ENCODE peak calls at places on chromosome 21, in five cellular contexts. O is GM12878, V is HepG2, Y is H1, A is K562. W is an unnamed sample.

GRCh38 chr21:44425895-44426662 is 29.2 kb upstream of the LRRC3 start:
- DNase-seq in O (no peak), Y (no peak), A (no peak), V (no peak), W (peak; percentile 8)

GRCh38 chr21:17414766-17415165 is 98.1 kb upstream of the CXADR start:
- DNase-seq in O (no peak), V (no peak), A (no peak), Y (no peak), W (no peak)

GRCh38 chr21:33975548-33976081 is 60.0 kb upstream of the ATP5PO start:
- DNase-seq in Y (peak; percentile 39), O (peak; percentile 98), V (no peak), A (no peak), W (no peak)

GRCh38 chr21:43925096-43925481 is 60.1 kb downstream of the AGPAT3 start:
- DNase-seq in A (no peak), O (no peak), Y (peak; percentile 45), V (no peak), W (no peak)

GRCh38 chr21:45093064-45093532 is 18.7 kb downstream of the ADARB1 start:
- DNase-seq in O (no peak), V (no peak), A (no peak), Y (no peak), W (no peak)

GRCh38 chr21:17438642-17439041 is 74.2 kb upstream of the CXADR start:
- DNase-seq in A (no peak), Y (peak; percentile 49), V (peak; percentile 87), O (no peak), W (peak; percentile 45)

GRCh38 chr21:26850116-26850643 is 5.0 kb upstream of the ADAMTS1 start:
- DNase-seq in Y (no peak), V (peak; percentile 36), A (no peak), O (peak; percentile 0), W (no peak)

GRCh38 chr21:44052071-44052829 is 40.1 kb downstream of the TRAPPC10 start:
- DNase-seq in Y (no peak), O (no peak), V (no peak), A (no peak), W (no peak)

GRCh38 chr21:28883931-28884330 is 108.7 kb downstream of the LTN1 start:
- DNase-seq in Y (no peak), V (no peak), O (no peak), A (no peak), W (no peak)

GRCh38 chr21:43311303-43311817 is 115.6 kb downstream of the SIK1 start:
- DNase-seq in V (peak; percentile 68), O (no peak), A (no peak), Y (no peak), W (no peak)

GRCh38 chr21:27423073-27423472 is 456.2 kb upstream of the ADAMTS5 start:
- DNase-seq in O (no peak), A (no peak), Y (no peak), V (no peak), W (no peak)

GRCh38 chr21:30146558-30147282 is 19.9 kb downstream of the CLDN17 start:
- DNase-seq in V (no peak), A (no peak), O (no peak), Y (no peak), W (no peak)

GRCh38 chr21:34531399-34531798 is 19.4 kb upstream of the KCNE1 start:
- DNase-seq in A (no peak), Y (no peak), O (no peak), V (no peak), W (no peak)

GRCh38 chr21:41900401-41900800 is 21.3 kb upstream of the PRDM15 start:
- DNase-seq in A (no peak), Y (no peak), V (no peak), O (no peak), W (no peak)

GRCh38 chr21:41901099-41901498 is 22.0 kb upstream of the PRDM15 start:
- DNase-seq in A (no peak), V (no peak), Y (no peak), O (no peak), W (no peak)

GRCh38 chr21:41898998-41899397 is 19.9 kb upstream of the PRDM15 start:
- DNase-seq in V (no peak), A (no peak), Y (no peak), O (no peak), W (no peak)

GRCh38 chr21:41897690-41898089 is 18.5 kb upstream of the PRDM15 start:
- DNase-seq in V (no peak), A (no peak), O (no peak), Y (peak; percentile 55), W (peak; percentile 31)

DNA sequence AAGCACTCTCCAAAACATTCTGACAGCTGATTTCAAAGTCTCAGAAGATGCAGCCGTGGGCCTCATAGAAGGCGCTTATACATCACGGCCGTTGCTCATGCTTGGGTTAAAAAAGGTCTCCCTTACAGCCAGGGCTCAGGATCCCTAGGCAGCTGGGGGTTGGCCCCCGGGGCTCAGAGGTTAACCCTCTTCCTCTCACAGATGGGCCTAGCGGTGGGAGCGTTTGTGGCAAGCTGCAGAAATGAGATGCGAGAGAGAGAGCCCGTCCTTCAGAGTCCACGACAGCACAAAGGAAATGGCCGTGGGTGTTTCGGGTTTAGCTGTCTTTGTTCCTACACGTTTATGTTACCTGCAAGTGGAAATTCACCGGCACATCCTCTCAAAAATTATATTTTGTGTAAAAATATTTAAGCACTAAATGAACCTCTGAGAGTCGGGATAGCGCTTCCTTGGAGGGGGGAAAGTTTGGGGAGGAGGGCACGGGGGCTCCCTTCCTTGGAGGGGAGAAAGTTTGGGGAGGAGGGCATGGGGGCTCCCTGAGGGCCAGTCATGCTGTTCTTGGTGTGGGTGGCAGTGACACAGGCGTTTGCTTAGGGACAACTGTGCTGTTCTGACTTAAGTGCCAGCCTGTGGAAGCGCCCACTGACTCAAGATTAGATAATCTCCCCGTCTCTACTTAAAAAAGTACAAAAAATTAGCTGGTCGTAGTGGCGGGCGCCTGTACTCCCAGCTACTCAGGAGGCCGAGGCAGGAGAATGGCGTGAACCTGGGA is 20.5 kb upstream of the PRDM15 start:
- DNase-seq in V (no peak), A (no peak), O (no peak), Y (no peak), W (no peak)
- TF ChIP-seq CREB1 in V (no peak), A (no peak), O (no peak), Y (no peak), W (no peak)

GRCh38 chr21:37915941-37916794 is at the start of gene KCNJ6:
- DNase-seq in V (no peak), O (no peak), A (peak; percentile 46), Y (peak; percentile 91), W (peak; percentile 87)

GRCh38 chr21:37916795-37917142 is 512 bp upstream of the KCNJ6 start:
- DNase-seq in V (peak; percentile 3), O (no peak), Y (peak; percentile 89), A (peak; percentile 60), W (peak; percentile 83)

GRCh38 chr21:37917612-37918011 is 1.4 kb upstream of the KCNJ6 start:
- DNase-seq in Y (no peak), A (no peak), O (no peak), V (no peak), W (no peak)

GRCh38 chr21:37914211-37914900 is 1.9 kb downstream of the KCNJ6 start:
- DNase-seq in Y (peak; percentile 91), V (no peak), A (peak; percentile 26), O (no peak), W (peak; percentile 86)

DNA sequence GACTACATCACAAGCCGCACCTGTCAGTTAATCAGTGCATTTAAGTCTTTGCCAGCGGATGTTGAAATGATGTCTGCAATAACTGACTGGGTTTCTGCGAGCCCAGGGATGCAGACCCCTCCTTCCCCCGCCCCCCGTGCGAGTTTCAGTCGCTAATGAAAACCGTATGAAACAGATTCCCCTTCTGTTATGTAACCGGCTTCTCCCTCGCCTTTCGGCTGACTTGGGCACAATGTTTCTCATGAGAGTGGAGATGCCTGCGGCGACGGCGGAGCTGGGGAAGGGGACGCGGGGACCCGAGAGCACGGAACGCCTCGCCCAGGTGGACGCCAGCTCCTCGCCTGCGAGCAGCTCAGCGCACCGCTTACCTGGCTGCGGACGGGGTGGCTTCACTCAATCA is 741 bp downstream of the KCNJ6 start:
- DNase-seq in A (no peak), O (no peak), V (no peak), Y (peak; percentile 65), W (peak; percentile 43)
- TF ChIP-seq SP1 in A (no peak), O (no peak), V (no peak), Y (no peak), W (no peak)

GRCh38 chr21:36124395-36124794 is 10.5 kb upstream of the CBR3 start:
- DNase-seq in O (no peak), Y (no peak), V (no peak), A (no peak), W (no peak)

GRCh38 chr21:36125513-36126121 is 9.3 kb upstream of the CBR3 start:
- DNase-seq in O (no peak), V (peak; percentile 32), Y (peak; percentile 71), A (peak; percentile 65), W (peak; percentile 67)

GRCh38 chr21:36127250-36127904 is 7.5 kb upstream of the CBR3 start:
- DNase-seq in O (no peak), A (no peak), V (peak; percentile 8), Y (no peak), W (no peak)

GRCh38 chr21:36126621-36127110 is 8.2 kb upstream of the CBR3 start:
- DNase-seq in O (no peak), V (no peak), A (no peak), Y (no peak), W (no peak)

GRCh38 chr21:36126166-36126565 is 8.7 kb upstream of the CBR3 start:
- DNase-seq in O (no peak), V (no peak), A (no peak), Y (no peak), W (no peak)
- TF ChIP-seq CREB1 in O (no peak), V (no peak), A (no peak), Y (no peak), W (no peak)

DNA sequence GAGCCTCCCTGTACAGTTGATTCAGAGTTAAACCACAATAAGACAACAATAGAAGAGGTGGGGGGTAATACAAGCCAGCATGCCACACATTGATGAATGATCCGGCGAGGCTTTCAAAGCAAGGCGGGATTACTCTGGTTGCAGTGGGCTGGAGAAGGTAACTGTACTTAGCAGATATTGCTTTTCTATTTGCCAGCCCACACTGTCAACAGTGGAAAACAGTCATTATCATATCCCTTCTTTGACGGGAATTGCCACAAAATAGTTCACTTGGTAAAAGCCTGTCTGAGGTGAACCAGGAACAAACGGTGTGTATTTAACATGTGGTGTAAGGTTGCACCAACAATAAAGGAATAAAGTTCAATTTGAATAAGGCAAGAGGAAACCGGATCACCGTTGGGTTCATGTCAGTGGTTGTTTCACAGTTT is 5.8 kb upstream of the KCNJ15 start:
- DNase-seq in V (no peak), A (no peak), Y (no peak), O (no peak), W (no peak)
- TF ChIP-seq SP1 in V (no peak), A (no peak), Y (no peak), O (no peak), W (no peak)

GRCh38 chr21:15682182-15682895 is 47.4 kb upstream of the USP25 start:
- DNase-seq in O (no peak), A (no peak), V (peak; percentile 49), Y (no peak), W (no peak)
- TF ChIP-seq CREB1 in O (no peak), A (no peak), V (no peak), Y (no peak), W (no peak)

DNA sequence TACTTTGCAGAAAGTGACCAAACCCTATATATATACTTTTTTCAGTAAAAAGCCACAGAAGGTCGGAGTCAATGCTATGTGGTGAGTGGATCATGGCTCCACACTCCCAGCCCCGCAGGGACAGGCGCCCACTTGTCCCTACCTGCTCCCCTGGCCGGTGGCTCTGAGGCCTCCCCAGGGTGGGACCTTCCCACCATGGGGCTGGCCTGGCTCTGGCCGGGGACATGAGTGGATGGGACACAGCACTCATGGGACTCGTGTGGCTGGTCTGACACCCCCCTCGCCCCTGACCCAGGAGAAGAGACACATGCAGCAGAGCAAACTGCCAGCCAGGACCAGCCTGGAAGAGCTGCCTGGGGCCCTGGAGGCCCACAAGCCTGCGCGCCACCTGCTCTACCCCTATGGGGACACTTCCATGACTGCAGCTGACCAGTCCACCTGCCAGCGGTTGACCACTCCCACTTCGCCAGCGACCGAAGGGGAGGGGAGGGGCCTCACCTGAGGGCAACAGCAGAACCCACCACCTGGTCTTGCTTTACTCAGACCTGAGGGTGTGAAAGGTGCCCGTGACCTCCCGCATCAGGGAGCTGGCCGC is 2.2 kb downstream of the SPATC1L start:
- DNase-seq in A (no peak), V (no peak), O (no peak), Y (no peak), W (no peak)
- TF ChIP-seq SP1 in A (no peak), V (no peak), O (no peak), Y (no peak), W (no peak)